ENCODE peak calls at places on chromosome 16, in eight cellular contexts. F is body of pancreas, D is AG04450, H is fibroblast of lung, V is lower leg skin, T is A549, S is tibial artery, Y is fibroblast of mammary gland. M is an unnamed sample.

GRCh38 chr16:27883576-27883975 is 179.9 kb downstream of the GSG1L start:
- DNase-seq in F (no peak), D (no peak), H (no peak), V (no peak), T (no peak), S (no peak), Y (no peak), M (no peak)

GRCh38 chr16:49465661-49466528 is 92.3 kb downstream of the C16orf78 start:
- DNase-seq in F (no peak), D (no peak), H (no peak), V (no peak), T (no peak), S (no peak), Y (no peak), M (no peak)

GRCh38 chr16:48452991-48453760 is 68.0 kb upstream of the SIAH1 start:
- DNase-seq in F (no peak), D (no peak), H (no peak), V (no peak), T (no peak), S (no peak), Y (no peak), M (no peak)

GRCh38 chr16:12639044-12639443 is 164.6 kb downstream of the CPPED1 start:
- DNase-seq in F (no peak), D (no peak), H (peak; percentile 54), V (no peak), T (no peak), S (no peak), Y (peak; percentile 77), M (no peak)

GRCh38 chr16:11639925-11640899 is 28.0 kb upstream of the SNN start:
- DNase-seq in F (peak; percentile 79), D (peak; percentile 99), H (peak; percentile 97), V (peak; percentile 94), T (peak; percentile 94), S (peak; percentile 91), Y (peak; percentile 99), M (peak; percentile 98)

GRCh38 chr16:78874241-78874983 is 726.1 kb downstream of the MAF start:
- DNase-seq in F (no peak), D (no peak), H (no peak), V (no peak), T (no peak), S (no peak), Y (no peak), M (no peak)

GRCh38 chr16:25553711-25554436 is 137.9 kb upstream of the HS3ST4 start:
- DNase-seq in F (no peak), D (no peak), H (peak; percentile 15), V (no peak), T (no peak), S (no peak), Y (peak; percentile 4), M (no peak)

GRCh38 chr16:50219402-50219975 is 46.9 kb upstream of the ADCY7 start:
- DNase-seq in F (no peak), D (no peak), H (no peak), V (no peak), T (no peak), S (no peak), Y (no peak), M (no peak)

GRCh38 chr16:81645303-81645702 is 133.8 kb upstream of the PLCG2 start:
- DNase-seq in F (peak; percentile 92), D (peak; percentile 42), H (peak; percentile 97), V (peak; percentile 60), T (no peak), S (peak; percentile 29), Y (peak; percentile 74), M (no peak)

GRCh38 chr16:89442990-89443726 is 47.2 kb downstream of the ANKRD11 start:
- DNase-seq in F (peak; percentile 53), D (no peak), H (peak; percentile 82), V (peak; percentile 89), T (peak; percentile 85), S (no peak), Y (peak; percentile 74), M (no peak)

GRCh38 chr16:47460301-47460754 is 535 bp downstream of the ITFG1 start:
- DNase-seq in F (peak; percentile 15), D (no peak), H (peak; percentile 41), V (no peak), T (no peak), S (peak; percentile 20), Y (no peak), M (no peak)

GRCh38 chr16:27284865-27285675 is 16.5 kb upstream of the NSMCE1 start:
- DNase-seq in F (no peak), D (no peak), H (no peak), V (no peak), T (no peak), S (no peak), Y (no peak), M (no peak)

GRCh38 chr16:67779256-67780014 is 26.9 kb downstream of the RANBP10 start:
- DNase-seq in F (no peak), D (no peak), H (no peak), V (no peak), T (no peak), S (no peak), Y (no peak), M (no peak)

GRCh38 chr16:4280625-4281024 is 7.8 kb upstream of the TFAP4 start:
- DNase-seq in F (no peak), D (no peak), H (no peak), V (no peak), T (no peak), S (no peak), Y (no peak), M (no peak)

GRCh38 chr16:67504190-67505021 is 21.1 kb upstream of the AGRP start:
- DNase-seq in F (no peak), D (no peak), H (peak; percentile 28), V (peak; percentile 83), T (no peak), S (peak; percentile 73), Y (peak; percentile 50), M (peak; percentile 96)

GRCh38 chr16:19517424-19518089 is 4.3 kb downstream of the GDE1 start:
- DNase-seq in F (no peak), D (no peak), H (peak; percentile 42), V (no peak), T (peak; percentile 48), S (no peak), Y (peak; percentile 86), M (no peak)

DNA sequence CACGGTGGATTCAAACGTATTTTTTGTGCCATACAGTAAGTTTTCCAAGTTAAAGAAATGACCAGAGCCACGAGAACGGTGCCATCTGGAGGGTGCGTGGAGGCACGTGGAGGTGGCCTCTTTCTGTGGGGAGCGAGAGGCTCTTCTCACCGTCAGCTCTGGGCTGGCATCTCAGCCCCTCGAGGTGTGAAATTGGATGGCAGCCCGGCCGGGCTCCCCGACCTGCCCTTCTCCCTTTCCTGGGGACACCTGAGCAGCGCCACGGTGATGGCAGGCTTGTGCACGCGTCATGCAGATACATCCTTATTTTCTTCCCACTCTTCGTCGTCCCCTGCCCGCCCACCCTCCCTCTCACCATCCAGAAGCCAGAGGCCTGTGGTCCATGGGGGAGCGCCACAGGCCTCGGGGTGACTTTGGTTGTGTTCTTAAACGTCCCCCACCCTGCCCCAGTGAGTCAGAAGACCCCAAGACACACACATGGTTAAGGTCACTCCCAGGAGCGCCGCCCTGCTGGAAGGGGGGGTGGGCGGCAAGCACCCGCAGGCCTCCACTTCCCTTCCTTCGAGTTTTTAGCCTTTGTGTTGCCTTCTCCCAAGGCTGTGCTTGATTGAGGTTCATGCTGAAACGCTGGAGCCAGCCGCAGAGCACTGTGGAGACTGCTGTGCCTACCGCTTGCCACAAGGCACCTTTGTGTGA is 109.4 kb downstream of the BANP start:
- DNase-seq in F (no peak), D (no peak), H (no peak), V (no peak), T (no peak), S (no peak), Y (no peak), M (peak; percentile 32)
- TF ChIP-seq CTCF in F (no peak), D (no peak), H (no peak), V (no peak), T (no peak), S (no peak), Y (no peak), M (no peak)

GRCh38 chr16:2194852-2195315 is 1.5 kb downstream of the CASKIN1 start:
- DNase-seq in F (peak; percentile 71), D (no peak), H (peak; percentile 34), V (no peak), T (peak; percentile 69), S (no peak), Y (peak; percentile 45), M (no peak)
- TF ChIP-seq CTCF in F (peak; percentile 85), D (peak; percentile 41), H (peak; percentile 33), V (no peak), T (peak; percentile 74), S (no peak), Y (peak; percentile 34), M (peak; percentile 41)

DNA sequence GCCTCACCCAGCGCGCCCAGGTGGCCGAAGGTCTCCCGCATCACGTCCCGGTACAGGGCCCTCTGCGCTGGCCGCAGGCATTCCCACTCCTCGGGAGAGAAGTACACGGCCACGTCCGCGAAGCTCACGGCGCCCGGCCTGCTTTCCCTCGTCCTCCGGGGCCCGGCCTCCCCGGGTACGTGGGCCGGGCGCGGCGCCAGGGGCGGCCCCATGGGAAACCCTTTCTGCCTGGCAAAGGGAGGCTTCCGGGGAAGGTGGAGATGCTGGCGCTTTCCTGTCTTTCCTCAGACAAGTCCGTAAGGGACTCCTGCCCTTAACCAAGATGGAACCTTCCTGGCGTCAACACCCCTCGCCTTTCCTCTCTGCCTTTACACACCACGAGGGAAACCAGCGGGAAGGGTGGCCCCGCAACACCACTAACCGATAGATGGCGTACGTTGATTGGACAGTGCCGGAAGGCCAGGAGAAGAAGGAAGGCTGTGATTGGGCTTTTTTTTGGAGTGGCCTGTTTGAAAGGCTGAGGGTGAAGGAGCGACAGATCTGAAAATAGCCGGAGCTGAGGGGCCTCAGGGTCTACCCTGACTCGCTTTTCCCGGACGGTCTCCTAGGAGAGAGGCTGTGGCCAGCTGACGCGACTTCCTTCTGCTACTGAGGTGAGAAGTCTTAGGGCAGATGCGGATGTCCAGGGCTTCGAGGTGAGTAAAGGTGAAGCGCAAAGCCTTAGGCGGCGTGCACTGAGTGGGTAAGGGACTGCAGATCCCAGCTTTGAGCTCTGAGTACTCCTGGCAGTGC is at the start of gene ZNF785:
- DNase-seq in F (peak; percentile 97), D (peak; percentile 96), H (peak; percentile 99), V (peak; percentile 98), T (no peak), S (peak; percentile 99), Y (peak; percentile 99), M (peak; percentile 95)
- TF ChIP-seq CTCF in F (peak; percentile 28), D (no peak), H (no peak), V (no peak), T (no peak), S (peak; percentile 41), Y (no peak), M (no peak)

DNA sequence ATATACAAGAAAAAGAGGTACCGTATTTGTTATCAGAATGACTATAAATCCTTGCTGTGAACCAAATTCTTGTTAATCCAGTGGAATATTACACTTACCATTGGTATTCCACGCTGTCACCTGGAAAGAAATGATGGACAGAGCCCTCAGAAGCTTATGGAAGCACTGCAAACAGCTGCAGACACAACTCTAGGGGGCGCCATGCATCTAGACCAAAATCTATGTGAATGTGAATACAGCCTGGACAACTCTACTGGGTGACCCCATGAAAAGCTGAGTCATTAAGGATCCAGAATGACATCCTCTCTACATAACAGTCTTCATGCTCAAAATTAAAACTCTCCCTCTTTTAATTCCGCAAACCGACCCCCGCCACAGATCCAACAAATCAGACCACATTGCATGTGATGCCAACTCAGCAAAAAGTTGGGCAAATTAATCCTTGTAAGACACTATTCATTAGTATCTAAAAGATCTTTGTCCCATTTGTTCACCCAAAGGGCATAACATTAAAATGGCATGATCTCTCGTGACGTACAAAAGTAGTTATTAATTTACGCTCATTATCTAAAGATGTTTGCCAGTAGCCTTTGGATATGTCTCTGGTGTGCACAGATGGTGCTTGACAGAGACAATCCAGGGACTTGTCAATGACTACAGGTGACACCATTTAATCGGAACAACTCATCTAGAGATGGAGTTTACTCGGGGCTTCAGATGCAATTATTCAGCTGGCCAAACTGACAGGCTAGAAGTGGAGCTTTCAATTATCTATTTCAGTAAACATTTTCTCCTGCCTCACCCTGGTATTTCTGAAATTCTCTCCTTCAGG is 552.7 kb upstream of the PSMD7 start:
- DNase-seq in F (no peak), D (no peak), H (no peak), V (no peak), T (no peak), S (no peak), Y (no peak), M (no peak)
- TF ChIP-seq CTCF in F (no peak), D (no peak), H (peak; percentile 7), V (no peak), T (no peak), S (no peak), Y (no peak), M (no peak)

M was measured in CD14-positive monocyte.